ENCODE peak calls at places on chromosomes 3 and 15, in five cellular contexts. J is GM23338, I is HepG2, C is sigmoid colon, U is SK-N-SH. V is an unnamed sample.

GRCh38 chr3:174907628-174908407 is 48.7 kb downstream of the NAALADL2 start:
- DNase-seq in J (no peak), I (no peak), C (no peak), U (no peak), V (peak)

GRCh38 chr3:86793786-86794185 is 197.2 kb downstream of the VGLL3 start:
- DNase-seq in J (peak), I (peak), C (no peak), U (no peak), V (peak)

GRCh38 chr15:47944911-47945310 is 175.9 kb upstream of the SLC24A5 start:
- DNase-seq in J (no peak), I (no peak), C (no peak), U (no peak), V (no peak)

GRCh38 chr15:95024388-95024787 is 793.0 kb downstream of the MCTP2 start:
- DNase-seq in J (peak), I (no peak), C (no peak), U (no peak), V (no peak)

GRCh38 chr3:108388136-108389132 is 92.1 kb downstream of the HHLA2 start:
- DNase-seq in J (no peak), I (no peak), C (no peak), U (no peak), V (no peak)

GRCh38 chr3:150528359-150528797 is 17.9 kb downstream of the SERP1 start:
- DNase-seq in J (no peak), I (no peak), C (no peak), U (peak), V (no peak)

GRCh38 chr3:64422192-64422591 is 196.9 kb upstream of the PRICKLE2 start:
- DNase-seq in J (no peak), I (no peak), C (no peak), U (no peak), V (no peak)

GRCh38 chr15:77034620-77035467 is 36.1 kb downstream of the TSPAN3 start:
- DNase-seq in J (peak), I (no peak), C (peak), U (peak), V (no peak)

GRCh38 chr15:51331141-51331540 is 7.3 kb downstream of the CYP19A1 start:
- DNase-seq in J (no peak), I (no peak), C (no peak), U (no peak), V (no peak)

GRCh38 chr3:197541756-197542539 is 13.8 kb downstream of the BDH1 start:
- DNase-seq in J (peak), I (no peak), C (peak), U (peak), V (no peak)

GRCh38 chr3:122350814-122351418 is 25.9 kb downstream of the CSTA start:
- DNase-seq in J (no peak), I (no peak), C (no peak), U (no peak), V (no peak)

GRCh38 chr15:74873756-74874424 is 725 bp upstream of the SCAMP2 start:
- DNase-seq in J (peak), I (peak), C (no peak), U (peak), V (no peak)

GRCh38 chr3:172209333-172210321 is 170.2 kb downstream of the FNDC3B start:
- DNase-seq in J (no peak), I (no peak), C (peak), U (no peak), V (no peak)

GRCh38 chr15:44788748-44789147 is 52.4 kb downstream of the TRIM69 start:
- DNase-seq in J (no peak), I (no peak), C (no peak), U (no peak), V (no peak)

GRCh38 chr3:52046186-52046913 is 10.0 kb downstream of the DUSP7 start:
- DNase-seq in J (no peak), I (no peak), C (no peak), U (peak), V (no peak)

GRCh38 chr3:193665370-193665989 is 72.5 kb downstream of the OPA1 start:
- DNase-seq in J (peak), I (peak), C (no peak), U (peak), V (peak)

GRCh38 chr3:177597325-177598109 is 400.2 kb upstream of the TBL1XR1 start:
- DNase-seq in J (no peak), I (no peak), C (peak), U (peak), V (no peak)

GRCh38 chr3:78338405-78338804 is 1298.5 kb downstream of the ROBO2 start:
- DNase-seq in J (no peak), I (no peak), C (no peak), U (no peak), V (no peak)
- H3K27ac ChIP-seq in J (no peak), I (no peak), C (no peak), U (no peak), V (no peak)

DNA sequence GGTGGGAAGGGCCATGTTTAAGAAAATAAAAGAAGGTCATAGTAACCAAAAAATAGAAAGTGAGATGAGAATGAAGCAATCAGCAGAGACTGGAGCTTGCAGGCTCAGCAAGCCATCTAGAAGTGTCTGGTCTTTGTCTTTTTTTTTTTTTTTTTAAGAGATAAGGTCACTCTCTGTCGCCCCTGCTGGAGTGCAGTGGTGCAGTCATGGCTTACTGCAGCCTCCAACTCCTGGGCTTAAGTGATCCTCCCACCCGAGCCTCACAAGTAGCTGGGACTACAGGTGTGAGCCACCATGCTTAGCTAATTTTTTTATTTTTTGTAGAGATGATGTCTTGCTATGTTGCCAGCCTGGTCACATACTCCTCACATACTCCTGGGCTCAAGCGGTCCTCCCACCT is 36.2 kb downstream of the GXYLT2 start:
- DNase-seq in J (peak), I (no peak), C (no peak), U (no peak), V (no peak)
- TF ChIP-seq CTCF in J (peak), I (no peak), C (no peak), U (peak), V (no peak)

GRCh38 chr3:182682263-182683229 is 110.8 kb upstream of the ATP11B start:
- DNase-seq in J (peak), I (peak), C (no peak), U (peak), V (no peak)
- TF ChIP-seq POLR2AphosphoS5 in J (no peak), I (no peak), C (no peak), U (no peak), V (no peak)

GRCh38 chr3:50625131-50625878 is 8.4 kb downstream of the MAPKAPK3 start:
- DNase-seq in J (peak), I (no peak), C (no peak), U (no peak), V (no peak)

GRCh38 chr3:50624634-50625033 is 7.7 kb downstream of the MAPKAPK3 start:
- DNase-seq in J (peak), I (peak), C (no peak), U (no peak), V (no peak)

GRCh38 chr3:50627407-50628051 is 10.6 kb downstream of the MAPKAPK3 start:
- DNase-seq in J (peak), I (no peak), C (no peak), U (peak), V (no peak)

GRCh38 chr3:50626406-50626805 is 9.5 kb downstream of the MAPKAPK3 start:
- DNase-seq in J (no peak), I (no peak), C (no peak), U (no peak), V (no peak)

DNA sequence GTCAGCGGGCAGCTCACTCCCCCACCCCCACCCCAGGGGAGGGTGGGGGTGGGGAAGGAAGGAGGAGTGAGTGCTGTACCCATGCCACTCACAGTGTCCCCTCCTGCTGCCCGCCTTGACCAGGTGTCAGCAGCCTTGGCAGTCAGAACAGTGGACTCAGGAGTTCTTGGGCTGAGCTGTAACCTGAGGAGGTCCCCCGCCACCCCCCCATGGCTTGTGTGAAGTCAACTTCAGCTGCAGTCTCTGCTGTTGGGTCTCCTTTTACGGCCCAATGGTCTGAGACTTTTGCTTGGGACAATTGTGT is 8.9 kb downstream of the MAPKAPK3 start:
- DNase-seq in J (no peak), I (no peak), C (no peak), U (no peak), V (no peak)
- H3K27ac ChIP-seq in J (no peak), I (no peak), C (no peak), U (no peak), V (no peak)

DNA sequence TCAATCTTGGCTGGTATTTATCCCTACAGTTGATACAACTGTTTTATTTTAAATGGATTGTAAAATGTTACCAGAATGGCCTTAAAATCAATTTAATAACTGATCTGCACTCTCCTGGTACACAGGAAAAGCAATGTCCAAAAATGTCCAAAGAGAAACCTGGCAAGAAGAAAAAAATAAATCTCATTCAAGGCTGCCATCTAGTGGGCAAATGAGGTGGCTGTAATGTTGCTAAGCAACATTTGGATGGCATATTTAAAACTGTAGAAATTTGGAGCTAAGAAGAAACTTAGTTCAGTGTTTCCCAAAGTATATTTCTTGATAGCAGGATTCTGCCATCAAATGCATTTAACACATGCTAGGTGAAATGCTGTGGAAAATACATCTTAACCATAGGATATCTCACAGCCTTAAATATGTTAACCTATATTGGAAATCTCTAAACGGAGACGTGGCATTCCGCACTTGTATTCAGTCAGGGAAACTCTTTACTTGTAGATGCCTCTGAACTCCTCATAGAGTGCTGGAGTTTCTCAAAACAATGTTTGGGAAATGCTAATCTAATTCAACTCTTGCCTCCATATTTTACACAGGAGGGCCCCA is 216.8 kb downstream of the ERC2 start:
- DNase-seq in J (peak), I (peak), C (no peak), U (peak), V (peak)
- TF ChIP-seq CTCF in J (peak), I (peak), C (peak), U (peak), V (peak)